ENCODE peak calls at places on chromosomes 1 and 21, in five cellular contexts. U is GM12878, L is choroid plexus epithelial cell, M is neural crest cell, G is lung. V is an unnamed sample.

GRCh38 chr1:89894210-89894668 is 73.4 kb downstream of the LRRC8D start:
- DNase-seq in L (peak; percentile 96), M (no peak), G (no peak), U (no peak), V (no peak)

GRCh38 chr1:174788981-174789380 is 210.8 kb upstream of the CACYBP start:
- DNase-seq in L (peak; percentile 82), M (no peak), G (no peak), U (no peak), V (no peak)

GRCh38 chr1:27099154-27099903 is 55.6 kb downstream of the SLC9A1 start:
- DNase-seq in L (peak; percentile 65), M (peak; percentile 28), G (peak; percentile 86), U (no peak), V (peak; percentile 52)

GRCh38 chr1:51690285-51690961 is 73.5 kb downstream of the OSBPL9 start:
- DNase-seq in G (no peak), U (no peak), L (peak; percentile 95), M (no peak), V (no peak)

GRCh38 chr1:7519181-7519860 is 251.8 kb upstream of the VAMP3 start:
- DNase-seq in L (no peak), G (no peak), M (no peak), U (no peak), V (no peak)

GRCh38 chr1:211986628-211987254 is 48.6 kb downstream of the INTS7 start:
- DNase-seq in U (peak; percentile 27), M (no peak), L (no peak), G (no peak), V (no peak)

GRCh38 chr1:153794671-153795324 is 19.6 kb downstream of the SLC27A3 start:
- DNase-seq in M (peak; percentile 73), L (no peak), U (no peak), G (no peak), V (peak; percentile 79)

GRCh38 chr1:222974496-222974895 is 159.7 kb downstream of the DISP1 start:
- DNase-seq in L (peak; percentile 89), U (no peak), M (no peak), G (no peak), V (no peak)

GRCh38 chr1:199948587-199949280 is 78.8 kb upstream of the NR5A2 start:
- DNase-seq in G (no peak), M (no peak), L (peak; percentile 33), U (no peak), V (no peak)

GRCh38 chr1:75723989-75724471 is 479 bp upstream of the ACADM start:
- DNase-seq in G (peak; percentile 84), U (no peak), L (peak; percentile 84), M (peak; percentile 74), V (peak; percentile 84)

GRCh38 chr1:212595787-212596714 is 12.5 kb upstream of the ATF3 start:
- DNase-seq in L (peak; percentile 96), G (peak; percentile 47), M (no peak), U (peak; percentile 90), V (no peak)

GRCh38 chr1:73105755-73106154 is 823.4 kb upstream of the NEGR1 start:
- DNase-seq in U (no peak), G (no peak), L (no peak), M (no peak), V (no peak)

GRCh38 chr1:73097917-73098316 is 815.6 kb upstream of the NEGR1 start:
- DNase-seq in L (no peak), G (no peak), M (no peak), U (no peak), V (no peak)

GRCh38 chr1:73104749-73105148 is 822.4 kb upstream of the NEGR1 start:
- DNase-seq in G (no peak), U (no peak), L (no peak), M (no peak), V (no peak)

GRCh38 chr1:73100216-73100615 is 817.9 kb upstream of the NEGR1 start:
- DNase-seq in G (no peak), L (no peak), M (no peak), U (no peak), V (no peak)
- TF ChIP-seq CTCF in G (no peak), L (no peak), M (no peak), U (no peak), V (no peak)

GRCh38 chr21:31255846-31256395 is 88.1 kb downstream of the TIAM1 start:
- DNase-seq in L (no peak), G (no peak), U (no peak), M (no peak), V (no peak)

GRCh38 chr21:31254131-31254530 is 89.9 kb downstream of the TIAM1 start:
- DNase-seq in U (no peak), G (no peak), M (no peak), L (no peak), V (no peak)

GRCh38 chr21:31255036-31255435 is 89.0 kb downstream of the TIAM1 start:
- DNase-seq in L (no peak), U (no peak), G (no peak), M (no peak), V (no peak)

GRCh38 chr21:31258073-31258472 is 86.0 kb downstream of the TIAM1 start:
- DNase-seq in G (no peak), M (no peak), L (no peak), U (no peak), V (no peak)

DNA sequence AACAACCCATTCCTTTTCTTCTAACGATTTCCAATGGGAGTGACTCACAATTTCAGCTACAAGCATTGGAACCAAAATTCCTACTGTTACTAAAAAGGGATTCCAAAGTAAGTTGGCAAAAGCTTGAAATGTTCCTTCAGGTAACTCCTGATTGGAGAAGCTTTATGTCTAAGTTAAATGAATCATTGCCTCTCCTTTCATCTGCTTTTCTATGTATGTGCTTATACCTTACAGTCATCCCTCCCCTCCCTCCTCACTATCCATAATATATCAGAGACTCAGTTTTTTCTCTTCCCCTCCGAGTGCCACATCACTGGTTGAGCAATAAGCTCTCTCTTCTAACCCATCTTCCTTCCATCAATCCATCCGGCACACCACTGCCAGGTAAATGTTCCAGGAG is 86.8 kb downstream of the TIAM1 start:
- DNase-seq in G (no peak), U (no peak), M (no peak), L (no peak), V (no peak)
- TF ChIP-seq CTCF in G (no peak), U (no peak), M (no peak), L (no peak), V (no peak)

DNA sequence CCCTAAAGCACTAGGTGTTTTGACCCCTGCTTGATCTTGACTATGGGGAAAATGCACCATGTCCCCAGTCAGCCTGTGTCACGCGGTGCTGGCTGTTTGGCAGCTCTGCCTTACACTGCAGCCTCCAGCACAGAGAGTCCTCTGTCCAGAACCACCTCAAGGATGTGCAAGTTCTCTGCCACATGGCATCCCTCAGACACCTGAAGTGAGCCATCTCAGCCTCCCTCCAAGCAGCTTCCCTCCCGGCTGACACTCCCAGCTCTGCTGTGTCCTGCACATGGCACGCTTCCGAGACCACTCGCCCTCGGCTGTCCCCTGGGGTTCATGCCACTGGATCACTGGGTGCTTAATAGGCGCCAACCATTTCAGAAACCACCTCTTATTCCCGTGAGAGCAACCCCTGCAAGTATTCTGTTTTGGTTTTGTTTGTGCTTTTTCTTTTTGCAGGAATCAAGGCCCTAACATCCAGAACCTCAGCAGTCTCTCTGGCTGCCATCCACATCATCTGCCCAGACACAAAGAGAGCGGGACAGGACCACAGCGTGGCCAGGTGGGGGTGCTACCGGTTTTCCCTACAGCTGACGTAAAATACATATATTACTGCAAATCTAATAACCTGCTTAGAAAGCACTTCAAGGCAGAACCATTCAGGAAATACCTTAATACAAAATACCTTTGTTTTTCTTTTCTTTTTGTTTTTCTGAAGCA is 45.7 kb downstream of the CAPZB start:
- DNase-seq in U (no peak), G (no peak), M (no peak), L (peak; percentile 75), V (no peak)
- TF ChIP-seq CTCF in U (no peak), G (no peak), M (no peak), L (peak; percentile 51), V (no peak)

GRCh38 chr21:28833609-28834008 is 159.1 kb downstream of the LTN1 start:
- DNase-seq in U (no peak), L (no peak), G (no peak), M (no peak), V (no peak)

GRCh38 chr21:28832013-28832714 is 160.5 kb downstream of the LTN1 start:
- DNase-seq in U (no peak), G (no peak), M (no peak), L (peak; percentile 24), V (no peak)

GRCh38 chr21:28832715-28833061 is 160.0 kb downstream of the LTN1 start:
- DNase-seq in G (no peak), L (no peak), M (no peak), U (no peak), V (no peak)

GRCh38 chr21:28833181-28833580 is 159.5 kb downstream of the LTN1 start:
- DNase-seq in U (no peak), G (no peak), L (no peak), M (no peak), V (no peak)

DNA sequence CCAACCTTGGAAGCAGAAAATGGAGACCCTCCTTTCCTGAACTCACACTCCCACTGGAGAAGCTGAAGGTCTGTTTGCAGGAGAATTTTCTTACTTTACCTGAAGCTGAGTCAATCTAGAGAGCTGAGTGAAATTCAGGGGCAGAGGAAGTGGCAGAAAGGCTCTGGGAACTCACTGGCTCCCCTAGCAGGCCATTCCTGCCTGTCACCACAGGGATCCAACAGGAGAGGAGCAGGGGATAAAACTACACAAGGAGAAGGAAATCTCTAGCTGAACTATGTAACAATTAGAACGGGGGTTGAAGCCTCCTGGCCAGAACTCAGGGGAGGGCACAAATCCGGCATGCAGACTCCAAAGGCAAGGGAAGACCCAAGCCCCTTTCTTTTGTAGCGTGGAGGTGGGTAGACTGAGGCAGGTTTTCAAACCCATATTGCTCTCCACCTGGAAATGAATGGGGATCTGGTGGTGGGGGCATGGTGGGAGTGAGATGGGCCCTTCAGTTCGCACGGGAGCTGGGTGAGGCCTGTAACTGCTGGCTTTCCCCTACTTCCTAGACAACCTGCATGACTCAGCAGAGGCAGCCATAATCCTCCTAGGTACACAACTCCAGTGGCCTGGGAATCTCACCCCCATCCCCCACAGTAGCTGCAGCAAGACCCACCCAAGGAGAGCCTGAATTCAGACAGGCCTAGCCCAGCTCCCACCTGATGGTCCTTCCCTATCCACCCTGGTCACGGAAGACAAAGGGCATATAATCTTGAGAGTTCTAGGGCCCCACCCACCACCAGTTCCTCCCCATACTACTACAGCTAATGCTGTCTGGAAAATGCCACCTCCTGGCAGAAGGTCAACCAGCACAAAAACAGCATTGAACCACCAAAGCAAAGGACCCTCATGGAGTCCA is 158.1 kb downstream of the LTN1 start:
- DNase-seq in G (no peak), U (no peak), L (no peak), M (no peak), V (no peak)
- TF ChIP-seq CTCF in G (no peak), U (no peak), L (peak; percentile 13), M (no peak), V (no peak)

DNA sequence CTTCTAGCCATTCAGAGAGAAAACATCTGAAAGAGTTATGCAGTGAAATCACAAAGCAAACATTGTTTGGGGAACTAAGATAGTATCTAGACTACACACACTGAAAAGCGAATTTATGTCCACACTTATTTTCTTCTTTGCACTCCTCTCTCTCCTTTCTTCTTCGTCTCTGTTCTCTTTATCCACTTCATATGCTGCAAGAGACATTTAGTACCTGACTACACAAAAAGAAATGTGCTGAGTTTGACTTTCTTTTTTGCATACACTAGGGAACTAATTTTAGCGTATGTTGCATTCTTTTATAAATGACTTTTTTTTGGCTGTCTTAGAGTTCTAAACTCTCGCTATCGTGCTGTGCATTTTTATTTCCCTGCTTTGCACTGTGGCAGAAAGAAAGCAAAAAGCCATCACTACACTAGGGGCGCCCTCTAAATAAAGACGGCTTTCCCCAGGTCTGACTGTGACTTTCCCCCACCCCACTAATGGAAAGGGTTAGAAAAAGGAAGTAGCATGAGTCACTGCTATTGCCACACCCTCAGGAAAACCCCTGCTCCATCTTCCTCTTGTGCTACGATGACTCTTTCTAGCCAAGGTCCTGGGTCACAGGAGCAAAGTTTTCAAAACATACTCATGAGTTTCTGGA is 65.7 kb downstream of the MAP3K7CL start:
- DNase-seq in L (peak; percentile 98), M (no peak), U (peak; percentile 90), G (peak; percentile 73), V (no peak)
- TF ChIP-seq CTCF in L (peak; percentile 67), M (peak; percentile 34), U (peak; percentile 62), G (no peak), V (no peak)

GRCh38 chr1:113219377-113219776 is 146.4 kb downstream of the LRIG2 start:
- DNase-seq in G (no peak), M (no peak), U (no peak), L (no peak), V (no peak)
- TF ChIP-seq CTCF in G (no peak), M (peak; percentile 24), U (peak; percentile 27), L (peak; percentile 47), V (no peak)

V was measured in nephron progenitor cell.